ENCODE peak calls at places on chromosomes 4 and X, in five cellular contexts. Y, J, E, X and H are unnamed samples.

GRCh38 chrX:48835524-48836329 is at the start of gene PCSK1N:
- DNase-seq in Y (peak; percentile 11), J (no peak), E (no peak), X (no peak), H (no peak)

GRCh38 chr4:160110891-160111290 is 1008.0 kb downstream of the RAPGEF2 start:
- DNase-seq in Y (no peak), J (no peak), E (no peak), X (no peak), H (no peak)

GRCh38 chrX:107451754-107452153 is 2.3 kb downstream of the FRMPD3 start:
- DNase-seq in Y (peak; percentile 50), J (no peak), E (no peak), X (no peak), H (no peak)

GRCh38 chrX:97539970-97540519 is 656.3 kb downstream of the RPA4 start:
- DNase-seq in Y (no peak), J (no peak), E (no peak), X (no peak), H (no peak)

GRCh38 chr4:184870718-184871117 is 45.0 kb upstream of the ACSL1 start:
- DNase-seq in Y (no peak), J (no peak), E (no peak), X (no peak), H (no peak)

GRCh38 chrX:136438192-136438591 is 49.6 kb upstream of the BRS3 start:
- DNase-seq in Y (no peak), J (no peak), E (no peak), X (no peak), H (no peak)

GRCh38 chr4:88439161-88439760 is 17.7 kb upstream of the HERC5 start:
- DNase-seq in Y (no peak), J (no peak), E (no peak), X (no peak), H (no peak)

GRCh38 chrX:109952985-109953905 is 49.7 kb upstream of the TMEM164 start:
- DNase-seq in Y (no peak), J (no peak), E (no peak), X (no peak), H (no peak)

GRCh38 chr4:54497947-54498346 is 159.8 kb upstream of the KIT start:
- DNase-seq in Y (no peak), J (no peak), E (no peak), X (no peak), H (no peak)

GRCh38 chrX:70434352-70434866 is 10.2 kb upstream of the DLG3 start:
- DNase-seq in Y (peak; percentile 88), J (peak; percentile 91), E (peak; percentile 63), X (peak; percentile 54), H (peak; percentile 85)

GRCh38 chr4:89111833-89112563 is 665 bp downstream of the TIGD2 start:
- DNase-seq in Y (no peak), J (no peak), E (no peak), X (no peak), H (peak; percentile 64)

GRCh38 chrX:129925305-129926092 is 19.5 kb downstream of the UTP14A start:
- DNase-seq in Y (peak; percentile 65), J (peak; percentile 64), E (peak; percentile 44), X (no peak), H (peak; percentile 34)

GRCh38 chr4:24979554-24979953 is 51.2 kb downstream of the LGI2 start:
- DNase-seq in Y (peak; percentile 34), J (no peak), E (no peak), X (no peak), H (no peak)

GRCh38 chrX:19805054-19805690 is 82.2 kb downstream of the SH3KBP1 start:
- DNase-seq in Y (no peak), J (no peak), E (no peak), X (no peak), H (no peak)

GRCh38 chr4:7383251-7383650 is 51.5 kb downstream of the PSAPL1 start:
- DNase-seq in Y (no peak), J (peak; percentile 12), E (no peak), X (no peak), H (no peak)

GRCh38 chr4:53748328-53748772 is 157.1 kb upstream of the LNX1 start:
- DNase-seq in Y (no peak), J (no peak), E (no peak), X (no peak), H (no peak)

GRCh38 chr4:100742045-100742444 is 224.2 kb upstream of the EMCN start:
- DNase-seq in Y (no peak), J (no peak), E (no peak), X (no peak), H (no peak)

GRCh38 chr4:87541521-87541920 is 12.3 kb upstream of the SPARCL1 start:
- DNase-seq in Y (no peak), J (no peak), E (no peak), X (no peak), H (no peak)

GRCh38 chrX:155071694-155072215 is 447 bp downstream of the BRCC3 start:
- DNase-seq in Y (peak; percentile 36), J (no peak), E (no peak), X (no peak), H (no peak)

GRCh38 chr4:115272185-115272584 is 158.8 kb upstream of the NDST4 start:
- DNase-seq in Y (no peak), J (no peak), E (no peak), X (no peak), H (no peak)

GRCh38 chr4:105453550-105454201 is 20.2 kb downstream of the PPA2 start:
- DNase-seq in Y (no peak), J (no peak), E (no peak), X (no peak), H (no peak)

GRCh38 chr4:164937576-164938270 is 39.7 kb downstream of the TRIM61 start:
- DNase-seq in Y (no peak), J (no peak), E (no peak), X (no peak), H (peak; percentile 46)

GRCh38 chrX:54248309-54248708 is 65.3 kb upstream of the FAM120C start:
- DNase-seq in Y (no peak), J (no peak), E (no peak), X (no peak), H (no peak)

GRCh38 chrX:123899701-123900100 is 39.8 kb downstream of the XIAP start:
- DNase-seq in Y (no peak), J (no peak), E (no peak), X (no peak), H (no peak)

GRCh38 chr4:86640469-86640868 is 46.4 kb downstream of the PTPN13 start:
- DNase-seq in Y (no peak), J (no peak), E (no peak), X (no peak), H (no peak)

GRCh38 chr4:40828661-40829060 is 78.9 kb downstream of the NSUN7 start:
- DNase-seq in Y (no peak), J (no peak), E (no peak), X (no peak), H (no peak)

GRCh38 chr4:40822781-40823180 is 73.0 kb downstream of the NSUN7 start:
- DNase-seq in Y (no peak), J (no peak), E (no peak), X (no peak), H (no peak)

GRCh38 chr4:40827774-40828173 is 78.0 kb downstream of the NSUN7 start:
- DNase-seq in Y (no peak), J (no peak), E (no peak), X (no peak), H (no peak)

GRCh38 chr4:40826821-40827220 is 77.1 kb downstream of the NSUN7 start:
- DNase-seq in Y (peak; percentile 59), J (no peak), E (no peak), X (no peak), H (no peak)

GRCh38 chr4:40825014-40825838 is 75.5 kb downstream of the NSUN7 start:
- DNase-seq in Y (no peak), J (no peak), E (no peak), X (no peak), H (no peak)
- H3K36me3 ChIP-seq in Y (peaks cover 49% of the 10 kb centered on the region), J (peaks cover 66% of the 10 kb centered on the region), E (no peaks in the 10 kb centered on the region), X (peaks cover 60% of the 10 kb centered on the region), H (no peaks in the 10 kb centered on the region)

GRCh38 chr4:118346495-118346894 is 6.3 kb downstream of the PRSS12 start:
- DNase-seq in Y (no peak), J (no peak), E (no peak), X (no peak), H (no peak)
- H3K4me1 ChIP-seq in Y (no peaks in the 10 kb centered on the region), J (no peaks in the 10 kb centered on the region), E (no peaks in the 10 kb centered on the region), X (no peaks in the 10 kb centered on the region), H (no peaks in the 10 kb centered on the region)

GRCh38 chrX:52995974-52996304 is 37.6 kb upstream of the FAM156A start:
- DNase-seq in Y (no peak), J (no peak), E (no peak), X (no peak), H (no peak)
- H3K27ac ChIP-seq in Y (no peak overlapping the region), J (peak overlapping the region; percentile 97), E (peak overlapping the region; percentile 88), X (peak overlapping the region; percentile 87), H (peak overlapping the region; percentile 97)

GRCh38 chr4:67483868-67484602 is 61.3 kb downstream of the CENPC start:
- DNase-seq in Y (no peak), J (no peak), E (no peak), X (no peak), H (peak; percentile 24)
- H3K36me3 ChIP-seq in Y (no peaks in the 10 kb centered on the region), J (peaks cover 48% of the 10 kb centered on the region), E (peaks cover 9% of the 10 kb centered on the region), X (peaks cover 7% of the 10 kb centered on the region), H (peaks cover 65% of the 10 kb centered on the region)

DNA sequence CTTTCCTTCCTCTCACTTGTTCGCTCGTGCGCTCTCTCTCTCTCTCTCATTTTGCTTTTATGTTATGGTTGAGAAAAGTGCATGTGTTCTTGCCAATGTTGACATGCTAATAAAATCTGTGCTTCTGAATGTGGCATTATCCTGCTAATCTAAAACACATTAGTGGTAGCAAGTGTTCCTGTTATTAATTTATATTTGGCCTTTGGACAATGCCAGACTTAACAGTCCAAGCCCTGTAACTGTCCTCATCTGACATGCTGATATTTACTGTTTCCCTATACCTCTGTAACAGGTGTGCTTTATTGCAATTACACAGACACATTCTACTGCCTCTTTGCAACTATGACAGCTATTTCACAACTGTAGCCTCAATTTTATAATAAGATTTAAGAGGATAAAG is 2.7 kb downstream of the PPARGC1A start:
- DNase-seq in Y (no peak), J (no peak), E (no peak), X (no peak), H (no peak)
- H3K4me1 ChIP-seq in Y (peaks cover 44% of the 10 kb centered on the region), J (peaks cover 5% of the 10 kb centered on the region), E (no peaks in the 10 kb centered on the region), X (peaks cover 18% of the 10 kb centered on the region), H (peaks cover 12% of the 10 kb centered on the region)

GRCh38 chr4:145883173-145883572 is 55.5 kb downstream of the ZNF827 start:
- DNase-seq in Y (no peak), J (no peak), E (no peak), X (no peak), H (no peak)
- H3K27ac ChIP-seq in Y (peak overlapping the region; percentile 70), J (no peak overlapping the region), E (no peak overlapping the region), X (no peak overlapping the region), H (no peak overlapping the region)

GRCh38 chr4:119266153-119266552 is 53.6 kb downstream of the USP53 start:
- DNase-seq in Y (no peak), J (no peak), E (no peak), X (no peak), H (no peak)
- H3K36me3 ChIP-seq in Y (peaks cover 6% of the 10 kb centered on the region), J (peaks cover 89% of the 10 kb centered on the region), E (peaks cover 8% of the 10 kb centered on the region), X (peaks cover 41% of the 10 kb centered on the region), H (peaks cover 3% of the 10 kb centered on the region)